ENCODE peak calls at places on chromosome 9, in four cellular contexts. One of them, this sample, is unnamed.
A peak's percentile ranks its signal among the peaks of the same experiment; 100 is the strongest.

GRCh38 chr9:135340143-135340655 is 139.4 kb upstream of the PPP1R26 start:
- DNase-seq in HepG2: no peak
- DNase-seq in K562: no peak
- DNase-seq in GM12878: no peak
- DNase-seq in this sample: no peak

GRCh38 chr9:113164536-113165300 is 13.9 kb downstream of the SLC31A2 start:
- DNase-seq in HepG2: no peak
- DNase-seq in K562: no peak
- DNase-seq in GM12878: no peak
- DNase-seq in this sample: no peak

GRCh38 chr9:89637787-89638186 is 33.0 kb downstream of the GADD45G start:
- DNase-seq in HepG2: no peak
- DNase-seq in K562: no peak
- DNase-seq in GM12878: no peak
- DNase-seq in this sample: no peak

GRCh38 chr9:136133191-136133958 is 14.7 kb upstream of the TMEM250 start:
- DNase-seq in HepG2: no peak
- DNase-seq in K562: peak; percentile 86
- DNase-seq in GM12878: no peak
- DNase-seq in this sample: peak; percentile 81

GRCh38 chr9:25003686-25004085 is 458.0 kb upstream of the IZUMO3 start:
- DNase-seq in HepG2: peak; percentile 10
- DNase-seq in K562: no peak
- DNase-seq in GM12878: no peak
- DNase-seq in this sample: peak; percentile 61

GRCh38 chr9:129885018-129885669 is 49.9 kb downstream of the USP20 start:
- DNase-seq in HepG2: peak; percentile 33
- DNase-seq in K562: peak; percentile 76
- DNase-seq in GM12878: peak; percentile 20
- DNase-seq in this sample: peak; percentile 38

GRCh38 chr9:135039916-135040645 is 47.4 kb upstream of the OLFM1 start:
- DNase-seq in HepG2: no peak
- DNase-seq in K562: no peak
- DNase-seq in GM12878: no peak
- DNase-seq in this sample: no peak

GRCh38 chr9:136882109-136882946 is 4.0 kb upstream of the TRAF2 start:
- DNase-seq in HepG2: peak; percentile 94
- DNase-seq in K562: peak; percentile 75
- DNase-seq in GM12878: peak; percentile 73
- DNase-seq in this sample: no peak

GRCh38 chr9:35406183-35406959 is 83.5 kb upstream of the RUSC2 start:
- DNase-seq in HepG2: no peak
- DNase-seq in K562: peak; percentile 33
- DNase-seq in GM12878: no peak
- DNase-seq in this sample: no peak

GRCh38 chr9:70205366-70206020 is 53.3 kb upstream of the SMC5 start:
- DNase-seq in HepG2: no peak
- DNase-seq in K562: no peak
- DNase-seq in GM12878: no peak
- DNase-seq in this sample: no peak
- TF ChIP-seq FOXM1 in HepG2: no peak
- TF ChIP-seq FOXM1 in K562: no peak
- TF ChIP-seq FOXM1 in GM12878: no peak
- TF ChIP-seq FOXM1 in this sample: no peak

GRCh38 chr9:78407636-78408312 is 110.8 kb downstream of the PSAT1 start:
- DNase-seq in HepG2: no peak
- DNase-seq in K562: no peak
- DNase-seq in GM12878: no peak
- DNase-seq in this sample: no peak

GRCh38 chr9:78405461-78405860 is 108.5 kb downstream of the PSAT1 start:
- DNase-seq in HepG2: no peak
- DNase-seq in K562: no peak
- DNase-seq in GM12878: no peak
- DNase-seq in this sample: no peak

GRCh38 chr9:78406146-78406545 is 109.2 kb downstream of the PSAT1 start:
- DNase-seq in HepG2: no peak
- DNase-seq in K562: no peak
- DNase-seq in GM12878: no peak
- DNase-seq in this sample: no peak

GRCh38 chr9:78406933-78407332 is 110.0 kb downstream of the PSAT1 start:
- DNase-seq in HepG2: peak; percentile 91
- DNase-seq in K562: no peak
- DNase-seq in GM12878: no peak
- DNase-seq in this sample: no peak

GRCh38 chr9:78408388-78408787 is 111.5 kb downstream of the PSAT1 start:
- DNase-seq in HepG2: no peak
- DNase-seq in K562: no peak
- DNase-seq in GM12878: no peak
- DNase-seq in this sample: no peak
- TF ChIP-seq FOXK2 in HepG2: no peak
- TF ChIP-seq FOXK2 in K562: no peak
- TF ChIP-seq FOXK2 in GM12878: no peak
- TF ChIP-seq FOXK2 in this sample: no peak

GRCh38 chr9:93295456-93296076 is 111.6 kb downstream of the WNK2 start:
- DNase-seq in HepG2: no peak
- DNase-seq in K562: no peak
- DNase-seq in GM12878: no peak
- DNase-seq in this sample: no peak

GRCh38 chr9:93292664-93293328 is 108.9 kb downstream of the WNK2 start:
- DNase-seq in HepG2: no peak
- DNase-seq in K562: no peak
- DNase-seq in GM12878: no peak
- DNase-seq in this sample: peak; percentile 2

GRCh38 chr9:93294011-93294410 is 110.1 kb downstream of the WNK2 start:
- DNase-seq in HepG2: no peak
- DNase-seq in K562: no peak
- DNase-seq in GM12878: no peak
- DNase-seq in this sample: peak; percentile 4

GRCh38 chr9:93296889-93297480 is 113.0 kb downstream of the WNK2 start:
- DNase-seq in HepG2: no peak
- DNase-seq in K562: no peak
- DNase-seq in GM12878: no peak
- DNase-seq in this sample: peak; percentile 3

GRCh38 chr9:93295031-93295430 is 111.1 kb downstream of the WNK2 start:
- DNase-seq in HepG2: no peak
- DNase-seq in K562: no peak
- DNase-seq in GM12878: no peak
- DNase-seq in this sample: peak; percentile 6
- TF ChIP-seq SP1 in HepG2: no peak
- TF ChIP-seq SP1 in K562: no peak
- TF ChIP-seq SP1 in GM12878: no peak
- TF ChIP-seq SP1 in this sample: no peak

GRCh38 chr9:107734231-107735014 is 244.9 kb upstream of the KLF4 start:
- DNase-seq in HepG2: no peak
- DNase-seq in K562: no peak
- DNase-seq in GM12878: no peak
- DNase-seq in this sample: no peak
- TF ChIP-seq FOXM1 in HepG2: no peak
- TF ChIP-seq FOXM1 in K562: no peak
- TF ChIP-seq FOXM1 in GM12878: no peak
- TF ChIP-seq FOXM1 in this sample: no peak

GRCh38 chr9:8309258-8309657 is 509.7 kb upstream of the DMAC1 start:
- DNase-seq in HepG2: no peak
- DNase-seq in K562: no peak
- DNase-seq in GM12878: no peak
- DNase-seq in this sample: no peak

DNA sequence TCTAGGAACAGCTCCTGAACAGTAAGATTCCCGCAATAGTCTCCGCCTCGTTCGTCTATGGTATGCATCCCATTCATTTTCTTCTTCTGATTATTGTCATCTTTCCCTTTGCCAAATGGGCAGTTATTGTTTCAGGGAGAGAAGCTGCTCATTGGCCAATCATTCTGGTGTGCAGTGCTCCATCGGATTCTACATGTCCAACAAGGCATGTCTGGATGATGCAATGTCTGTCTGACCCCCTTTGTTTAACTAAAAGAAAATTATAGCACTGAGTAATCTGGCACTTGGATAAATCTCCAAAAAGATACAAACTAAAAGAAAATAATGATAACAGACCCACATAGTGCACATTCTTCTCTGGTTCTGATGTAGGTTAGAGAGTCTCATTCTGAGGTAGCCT is 515.6 kb upstream of the DMAC1 start:
- DNase-seq in HepG2: no peak
- DNase-seq in K562: no peak
- DNase-seq in GM12878: no peak
- DNase-seq in this sample: no peak
- TF ChIP-seq FOXK2 in HepG2: no peak
- TF ChIP-seq FOXK2 in K562: no peak
- TF ChIP-seq FOXK2 in GM12878: no peak
- TF ChIP-seq FOXK2 in this sample: no peak